ENCODE peak calls at places on chromosomes 6 and 20, in six cellular contexts. S, G, U, F, L and T are unnamed samples.

GRCh38 chr6:53347921-53348435 is 772 bp downstream of the ELOVL5 start:
- DNase-seq in S (peak), L (peak), G (peak), F (no peak), U (peak), T (no peak)

GRCh38 chr6:138590796-138591709 is 91.8 kb upstream of the NHSL1 start:
- DNase-seq in G (peak), F (peak), U (peak), L (peak), S (peak), T (peak)

GRCh38 chr20:2865630-2866029 is 7.7 kb upstream of the PTPRA start:
- DNase-seq in F (no peak), L (no peak), G (no peak), S (no peak), U (no peak), T (no peak)

GRCh38 chr6:119672725-119673124 is 323.2 kb upstream of the MAN1A1 start:
- DNase-seq in U (no peak), S (no peak), F (no peak), L (no peak), G (no peak), T (no peak)

GRCh38 chr6:14079433-14079832 is 38.1 kb upstream of the CD83 start:
- DNase-seq in L (no peak), S (peak), F (peak), U (peak), G (peak), T (no peak)

GRCh38 chr6:132023490-132023889 is 72.3 kb upstream of the CCN2 start:
- DNase-seq in U (peak), L (peak), G (peak), F (no peak), S (no peak), T (no peak)

GRCh38 chr6:82396964-82397761 is 33.5 kb downstream of the TPBG start:
- DNase-seq in G (peak), L (peak), F (no peak), S (peak), U (no peak), T (peak)

GRCh38 chr6:95279641-95280040 is 297.7 kb upstream of the MANEA start:
- DNase-seq in U (no peak), L (no peak), S (no peak), F (no peak), G (no peak), T (no peak)

GRCh38 chr6:168116975-168117899 is 38.2 kb upstream of the FRMD1 start:
- DNase-seq in U (no peak), G (no peak), F (no peak), S (no peak), L (no peak), T (no peak)

GRCh38 chr20:49583669-49584417 is 15.9 kb upstream of the PTGIS start:
- DNase-seq in F (peak), S (peak), G (no peak), L (peak), U (peak), T (peak)

GRCh38 chr6:112946051-112946450 is 598.9 kb downstream of the RFPL4B start:
- DNase-seq in L (peak), U (no peak), F (no peak), G (no peak), S (peak), T (no peak)

GRCh38 chr20:8946036-8946926 is 122.6 kb upstream of the PLCB4 start:
- DNase-seq in S (no peak), L (peak), U (no peak), G (no peak), F (no peak), T (no peak)

GRCh38 chr6:127606131-127606562 is 29.2 kb downstream of the C6orf58 start:
- DNase-seq in G (peak), S (peak), L (peak), F (no peak), U (no peak), T (no peak)

GRCh38 chr20:20096421-20096820 is 44.1 kb downstream of the CFAP61 start:
- DNase-seq in U (no peak), F (peak), G (no peak), S (no peak), L (no peak), T (no peak)

GRCh38 chr20:20768202-20768815 is 55.9 kb upstream of the RALGAPA2 start:
- DNase-seq in G (no peak), U (no peak), L (no peak), F (no peak), S (no peak), T (no peak)

GRCh38 chr20:63090682-63091571 is 84.2 kb upstream of the BHLHE23 start:
- DNase-seq in F (no peak), G (no peak), U (peak), L (no peak), S (no peak), T (no peak)

GRCh38 chr6:69871107-69871506 is 4.8 kb downstream of the COL19A1 start:
- DNase-seq in G (no peak), L (no peak), U (no peak), F (no peak), S (no peak), T (no peak)

GRCh38 chr6:35083507-35083906 is 57.6 kb downstream of the TCP11 start:
- DNase-seq in L (no peak), F (no peak), G (no peak), S (no peak), U (peak), T (no peak)

GRCh38 chr6:28794175-28795002 is 129.4 kb downstream of the TRIM27 start:
- DNase-seq in L (peak), S (peak), G (peak), U (no peak), F (no peak), T (no peak)

GRCh38 chr20:50248104-50248631 is 57.5 kb downstream of the CEBPB start:
- DNase-seq in F (no peak), G (no peak), S (peak), U (no peak), L (peak), T (no peak)

GRCh38 chr20:52747736-52748135 is 224.4 kb upstream of the TSHZ2 start:
- DNase-seq in U (peak), L (peak), G (peak), S (peak), F (no peak), T (no peak)

GRCh38 chr6:115612216-115612615 is 448.5 kb downstream of the FRK start:
- DNase-seq in F (no peak), L (peak), U (no peak), G (no peak), S (no peak), T (no peak)

GRCh38 chr6:43129434-43130194 is 41.5 kb upstream of the SRF start:
- DNase-seq in L (peak), S (peak), U (no peak), G (peak), F (no peak), T (no peak)

GRCh38 chr6:91291071-91291470 is 704.2 kb upstream of the MAP3K7 start:
- DNase-seq in L (no peak), G (no peak), U (no peak), S (no peak), F (no peak), T (no peak)

GRCh38 chr20:50663095-50663821 is 28.1 kb downstream of the RIPOR3 start:
- DNase-seq in S (no peak), F (no peak), L (no peak), G (no peak), U (peak), T (no peak)

GRCh38 chr6:90350689-90351554 is 54.3 kb upstream of the BACH2 start:
- DNase-seq in U (no peak), G (no peak), L (no peak), S (no peak), F (peak), T (no peak)

GRCh38 chr6:117138920-117139319 is 126.4 kb upstream of the VGLL2 start:
- DNase-seq in U (peak), F (peak), L (no peak), S (no peak), G (no peak), T (no peak)

DNA sequence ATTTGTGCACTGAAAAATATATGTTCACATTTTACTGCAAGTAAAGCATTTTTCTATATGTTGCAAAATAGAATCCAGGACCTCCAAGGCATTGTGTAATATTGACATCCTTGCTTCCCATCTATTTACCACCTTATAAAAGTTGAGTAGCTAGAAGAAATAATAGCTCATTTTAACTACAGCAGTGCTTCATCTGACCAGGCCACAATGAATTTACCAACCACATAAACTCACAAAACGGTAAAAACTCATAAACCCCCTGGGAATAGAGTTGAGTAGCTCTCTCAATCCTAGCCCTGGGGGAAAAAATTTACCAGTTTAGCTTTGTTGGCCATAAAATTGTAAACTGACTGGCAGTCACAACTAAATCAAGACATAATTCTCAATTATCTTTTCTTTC is 3.9 kb downstream of the ATXN1 start:
- DNase-seq in G (peak), S (no peak), L (peak), U (no peak), F (no peak), T (no peak)
- H3K4me3 ChIP-seq in G (no peak), S (no peak), L (no peak), U (no peak), F (no peak), T (no peak)

DNA sequence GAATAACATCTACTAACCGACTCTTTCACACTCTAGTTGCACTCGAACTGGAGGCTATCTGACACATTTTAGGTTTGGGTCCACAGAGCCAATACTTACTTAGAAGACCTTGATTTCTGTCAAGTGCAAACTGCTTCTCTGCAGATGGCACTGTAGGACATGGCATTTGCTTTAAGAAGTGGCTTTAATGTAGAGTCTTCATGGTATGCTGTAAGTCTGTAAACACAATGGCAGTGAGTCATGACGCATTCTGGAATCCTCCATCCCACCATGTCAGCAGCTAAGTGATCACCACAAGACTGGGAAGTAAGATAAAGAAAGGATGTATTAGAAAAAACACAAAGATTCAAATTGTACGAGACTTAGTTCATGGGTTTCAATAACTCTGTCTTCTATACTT is 377.0 kb upstream of the NOX3 start:
- DNase-seq in U (no peak), L (peak), S (peak), F (no peak), G (peak), T (peak)
- TF ChIP-seq CTCF in U (no peak), L (no peak), S (no peak), F (no peak), G (peak), T (peak)

GRCh38 chr6:156634048-156634447 is 143.1 kb upstream of the ARID1B start:
- DNase-seq in L (no peak), F (no peak), U (no peak), S (no peak), G (no peak), T (no peak)

GRCh38 chr6:156633291-156633690 is 143.9 kb upstream of the ARID1B start:
- DNase-seq in F (no peak), U (no peak), G (no peak), S (no peak), L (no peak), T (no peak)

GRCh38 chr6:156639023-156639728 is 138.0 kb upstream of the ARID1B start:
- DNase-seq in L (peak), U (no peak), S (no peak), F (no peak), G (peak), T (no peak)

GRCh38 chr6:156638581-156638980 is 138.6 kb upstream of the ARID1B start:
- DNase-seq in F (no peak), G (no peak), U (no peak), L (no peak), S (no peak), T (no peak)

DNA sequence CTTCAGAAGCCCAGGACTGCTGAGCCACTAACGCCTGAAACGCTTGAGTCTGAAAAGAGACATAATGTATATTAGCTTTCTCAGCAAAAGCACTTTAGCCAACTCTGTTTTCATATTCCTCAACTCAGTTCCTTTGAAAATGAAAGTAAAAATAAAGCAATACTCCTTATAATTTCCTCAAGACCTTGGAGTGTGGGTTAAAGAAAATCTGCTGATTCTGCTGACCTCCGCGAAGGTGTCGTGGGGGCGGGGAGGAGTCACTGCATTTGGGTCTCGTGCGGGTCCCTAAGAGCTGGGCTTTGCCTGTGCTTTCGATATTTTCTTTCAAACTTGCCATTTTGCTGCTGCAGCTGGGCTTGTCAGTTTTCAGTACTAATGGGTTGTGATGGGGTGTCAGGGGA is 142.2 kb upstream of the ARID1B start:
- DNase-seq in S (no peak), L (no peak), G (no peak), F (no peak), U (peak), T (no peak)
- H3K4me3 ChIP-seq in S (no peak), L (peak), G (no peak), F (no peak), U (no peak), T (peak)

GRCh38 chr6:96834070-96834469 is 3.2 kb downstream of the GPR63 start:
- DNase-seq in S (no peak), G (no peak), F (no peak), U (no peak), L (no peak), T (no peak)

GRCh38 chr6:96841241-96841824 is 4.1 kb upstream of the GPR63 start:
- DNase-seq in G (peak), L (no peak), U (no peak), F (no peak), S (no peak), T (no peak)

GRCh38 chr6:96832780-96833179 is 4.5 kb downstream of the GPR63 start:
- DNase-seq in G (no peak), S (no peak), U (no peak), L (no peak), F (no peak), T (no peak)

GRCh38 chr6:96836579-96837137 is 619 bp downstream of the GPR63 start:
- DNase-seq in S (peak), G (peak), L (no peak), F (no peak), U (peak), T (no peak)

GRCh38 chr6:96837138-96837971 is at the start of gene GPR63:
- DNase-seq in L (peak), S (peak), G (peak), U (peak), F (peak), T (peak)
- TF ChIP-seq CTCF in L (no peak), S (no peak), G (no peak), U (no peak), F (no peak), T (no peak)

GRCh38 chr6:1315201-1315559 is 3.3 kb downstream of the FOXQ1 start:
- DNase-seq in U (no peak), S (no peak), G (no peak), F (no peak), L (no peak), T (no peak)

GRCh38 chr6:1312444-1313363 is 806 bp downstream of the FOXQ1 start:
- DNase-seq in F (no peak), U (peak), G (peak), L (no peak), S (no peak), T (no peak)

GRCh38 chr6:1313364-1313754 is 1.5 kb downstream of the FOXQ1 start:
- DNase-seq in G (no peak), L (no peak), F (no peak), U (no peak), S (no peak), T (no peak)

GRCh38 chr6:1314617-1315016 is 2.7 kb downstream of the FOXQ1 start:
- DNase-seq in U (no peak), S (no peak), L (no peak), F (no peak), G (no peak), T (no peak)

DNA sequence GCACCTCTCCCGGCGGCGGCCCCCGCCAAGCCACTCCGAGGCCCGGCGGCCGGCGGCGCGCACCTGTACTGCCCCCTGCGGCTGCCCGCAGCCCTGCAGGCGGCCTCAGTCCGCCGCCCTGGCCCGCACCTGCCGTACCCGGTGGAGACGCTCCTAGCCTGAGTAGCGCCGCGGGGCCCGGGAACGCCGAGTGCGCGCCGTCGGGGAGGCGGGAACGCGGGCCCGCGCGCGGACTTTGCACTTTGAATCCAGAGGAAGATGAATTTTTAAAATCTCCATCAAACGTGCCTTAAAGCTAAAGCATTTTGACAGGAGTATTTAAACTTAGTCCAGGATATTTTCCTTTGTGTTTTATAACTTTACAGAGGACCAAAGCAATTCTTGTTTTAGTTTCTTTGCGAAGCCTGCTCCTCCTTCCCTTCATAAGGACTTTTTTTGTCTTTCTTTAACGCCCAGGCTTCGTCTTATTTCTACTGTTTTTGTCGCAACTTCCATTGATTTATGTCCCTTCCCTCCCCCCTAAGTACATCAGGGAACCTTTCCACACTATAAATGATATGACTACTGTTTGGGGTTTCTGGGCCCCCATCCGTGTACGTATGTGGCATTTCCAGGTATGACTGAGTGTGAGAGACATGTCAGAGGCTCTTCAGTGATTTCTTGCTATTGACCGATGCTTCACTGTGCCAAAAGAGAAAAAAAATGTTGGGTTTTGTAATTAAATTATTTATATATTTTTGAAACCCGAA is 2.0 kb downstream of the FOXQ1 start:
- DNase-seq in S (no peak), F (no peak), G (no peak), L (no peak), U (peak), T (no peak)
- H3K4me3 ChIP-seq in S (no peak), F (no peak), G (no peak), L (no peak), U (no peak), T (no peak)

GRCh38 chr6:55941713-55942112 is 66.3 kb upstream of the BMP5 start:
- DNase-seq in L (peak), F (no peak), U (no peak), G (peak), S (peak), T (no peak)
- TF ChIP-seq CTCF in L (peak), F (no peak), U (no peak), G (peak), S (no peak), T (peak)

DNA sequence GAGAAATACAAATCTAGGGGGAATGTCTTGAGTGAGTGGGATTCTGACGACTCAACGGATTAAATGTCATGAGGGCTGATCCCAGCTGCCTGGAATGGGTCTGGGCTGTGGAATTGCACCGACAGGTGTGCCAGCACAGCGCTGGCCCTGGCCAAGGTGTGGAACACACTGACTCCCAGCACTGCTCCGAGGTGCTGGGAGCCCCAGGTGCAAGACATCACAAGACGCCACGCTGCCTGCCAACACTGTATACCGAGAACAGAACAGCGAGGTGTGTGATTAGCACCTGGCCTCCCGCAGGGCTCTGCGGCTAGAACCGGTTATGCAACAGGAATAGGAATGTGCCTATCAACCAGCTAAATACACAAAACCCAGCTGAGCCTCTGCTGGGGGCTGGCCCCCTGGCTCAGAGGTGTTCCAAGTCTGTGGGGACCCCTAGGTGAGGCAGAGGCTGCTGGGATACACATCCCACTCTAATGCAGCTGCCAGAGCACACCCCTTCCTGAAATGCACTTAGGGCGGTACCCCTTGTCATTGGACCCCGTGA is 24.8 kb upstream of the APMAP start:
- DNase-seq in U (peak), F (peak), L (no peak), S (no peak), G (no peak), T (no peak)
- H3K4me3 ChIP-seq in U (no peak), F (no peak), L (no peak), S (no peak), G (no peak), T (no peak)